ENCODE peak calls at places on chromosomes 7 and 10, in five cellular contexts. One of them, this sample, is unnamed.
A peak's percentile ranks its signal among the peaks of the same experiment; 100 is the strongest.

GRCh38 chr10:11104772-11105675 is 87.4 kb downstream of the CELF2 start:
- DNase-seq in HepG2: no peak
- DNase-seq in K562: peak; percentile 11
- DNase-seq in H1: no peak
- DNase-seq in GM12878: no peak
- DNase-seq in this sample: no peak

GRCh38 chr10:124736491-124737136 is 7.6 kb downstream of the FAM53B start:
- DNase-seq in HepG2: peak; percentile 32
- DNase-seq in K562: no peak
- DNase-seq in H1: peak; percentile 57
- DNase-seq in GM12878: no peak
- DNase-seq in this sample: no peak

GRCh38 chr7:134710511-134710853 is 63.8 kb downstream of the BPGM start:
- DNase-seq in HepG2: no peak
- DNase-seq in K562: no peak
- DNase-seq in H1: no peak
- DNase-seq in GM12878: no peak
- DNase-seq in this sample: no peak

GRCh38 chr7:134948736-134949135 is 37.6 kb upstream of the AGBL3 start:
- DNase-seq in HepG2: no peak
- DNase-seq in K562: no peak
- DNase-seq in H1: no peak
- DNase-seq in GM12878: no peak
- DNase-seq in this sample: no peak

GRCh38 chr7:15891151-15891842 is 204.8 kb upstream of the MEOX2 start:
- DNase-seq in HepG2: no peak
- DNase-seq in K562: no peak
- DNase-seq in H1: no peak
- DNase-seq in GM12878: no peak
- DNase-seq in this sample: no peak

GRCh38 chr7:7214398-7215347 is 32.3 kb downstream of the C1GALT1 start:
- DNase-seq in HepG2: no peak
- DNase-seq in K562: no peak
- DNase-seq in H1: no peak
- DNase-seq in GM12878: no peak
- DNase-seq in this sample: no peak

GRCh38 chr7:93958651-93959050 is 37.1 kb downstream of the GNG11 start:
- DNase-seq in HepG2: no peak
- DNase-seq in K562: no peak
- DNase-seq in H1: no peak
- DNase-seq in GM12878: no peak
- DNase-seq in this sample: no peak

GRCh38 chr10:61836888-61837747 is 64.4 kb upstream of the ARID5B start:
- DNase-seq in HepG2: peak; percentile 90
- DNase-seq in K562: no peak
- DNase-seq in H1: no peak
- DNase-seq in GM12878: no peak
- DNase-seq in this sample: peak; percentile 77

GRCh38 chr10:25047902-25048301 is 31.5 kb downstream of the THNSL1 start:
- DNase-seq in HepG2: no peak
- DNase-seq in K562: no peak
- DNase-seq in H1: no peak
- DNase-seq in GM12878: no peak
- DNase-seq in this sample: no peak

GRCh38 chr7:80136276-80137045 is 1.8 kb downstream of the GNAI1 start:
- DNase-seq in HepG2: no peak
- DNase-seq in K562: no peak
- DNase-seq in H1: no peak
- DNase-seq in GM12878: no peak
- DNase-seq in this sample: no peak

GRCh38 chr10:46551701-46552525 is 4.5 kb downstream of the GPRIN2 start:
- DNase-seq in HepG2: no peak
- DNase-seq in K562: no peak
- DNase-seq in H1: peak; percentile 39
- DNase-seq in GM12878: no peak
- DNase-seq in this sample: no peak

GRCh38 chr7:134696261-134696660 is 49.6 kb downstream of the BPGM start:
- DNase-seq in HepG2: no peak
- DNase-seq in K562: no peak
- DNase-seq in H1: no peak
- DNase-seq in GM12878: no peak
- DNase-seq in this sample: no peak

GRCh38 chr10:20535846-20536245 is 361.3 kb downstream of the NEBL start:
- DNase-seq in HepG2: no peak
- DNase-seq in K562: no peak
- DNase-seq in H1: no peak
- DNase-seq in GM12878: no peak
- DNase-seq in this sample: no peak

GRCh38 chr7:68246189-68246633 is 1249.6 kb downstream of the TYW1 start:
- DNase-seq in HepG2: no peak
- DNase-seq in K562: no peak
- DNase-seq in H1: peak; percentile 57
- DNase-seq in GM12878: no peak
- DNase-seq in this sample: no peak

GRCh38 chr7:70259497-70259896 is 661.2 kb downstream of the AUTS2 start:
- DNase-seq in HepG2: no peak
- DNase-seq in K562: no peak
- DNase-seq in H1: no peak
- DNase-seq in GM12878: no peak
- DNase-seq in this sample: no peak

GRCh38 chr10:59830601-59831259 is 75.6 kb downstream of the CCDC6 start:
- DNase-seq in HepG2: peak; percentile 38
- DNase-seq in K562: peak; percentile 77
- DNase-seq in H1: peak; percentile 70
- DNase-seq in GM12878: no peak
- DNase-seq in this sample: peak; percentile 34

GRCh38 chr7:24283559-24283899 is 461 bp upstream of the NPY start:
- DNase-seq in HepG2: no peak
- DNase-seq in K562: no peak
- DNase-seq in H1: peak; percentile 68
- DNase-seq in GM12878: no peak
- DNase-seq in this sample: no peak

GRCh38 chr7:80150621-80151273 is 16.1 kb downstream of the GNAI1 start:
- DNase-seq in HepG2: no peak
- DNase-seq in K562: no peak
- DNase-seq in H1: no peak
- DNase-seq in GM12878: no peak
- DNase-seq in this sample: no peak

GRCh38 chr10:27504897-27505457 is 873 bp downstream of the RAB18 start:
- DNase-seq in HepG2: no peak
- DNase-seq in K562: peak; percentile 14
- DNase-seq in H1: no peak
- DNase-seq in GM12878: no peak
- DNase-seq in this sample: no peak

GRCh38 chr7:128100949-128101713 is 69.9 kb upstream of the LRRC4 start:
- DNase-seq in HepG2: no peak
- DNase-seq in K562: no peak
- DNase-seq in H1: no peak
- DNase-seq in GM12878: no peak
- DNase-seq in this sample: no peak

GRCh38 chr7:7970620-7971307 is 2.2 kb downstream of the GLCCI1 start:
- DNase-seq in HepG2: no peak
- DNase-seq in K562: no peak
- DNase-seq in H1: no peak
- DNase-seq in GM12878: no peak
- DNase-seq in this sample: no peak

GRCh38 chr10:106082865-106083264 is 1081.6 kb downstream of the SORCS1 start:
- DNase-seq in HepG2: no peak
- DNase-seq in K562: no peak
- DNase-seq in H1: no peak
- DNase-seq in GM12878: no peak
- DNase-seq in this sample: no peak

GRCh38 chr7:2687338-2687869 is 598 bp upstream of the AMZ1 start:
- DNase-seq in HepG2: no peak
- DNase-seq in K562: no peak
- DNase-seq in H1: peak; percentile 55
- DNase-seq in GM12878: no peak
- DNase-seq in this sample: no peak
- TF ChIP-seq ATF3 in HepG2: no peak
- TF ChIP-seq ATF3 in K562: no peak
- TF ChIP-seq ATF3 in H1: no peak
- TF ChIP-seq ATF3 in GM12878: no peak
- TF ChIP-seq ATF3 in this sample: no peak

GRCh38 chr7:25844109-25844915 is 307.7 kb upstream of the NFE2L3 start:
- DNase-seq in HepG2: no peak
- DNase-seq in K562: no peak
- DNase-seq in H1: no peak
- DNase-seq in GM12878: no peak
- DNase-seq in this sample: no peak
- H3K27ac ChIP-seq in HepG2: no peak overlapping the region
- H3K27ac ChIP-seq in K562: no peak overlapping the region
- H3K27ac ChIP-seq in H1: no peak overlapping the region
- H3K27ac ChIP-seq in GM12878: no peak overlapping the region
- H3K27ac ChIP-seq in this sample: no peak overlapping the region

DNA sequence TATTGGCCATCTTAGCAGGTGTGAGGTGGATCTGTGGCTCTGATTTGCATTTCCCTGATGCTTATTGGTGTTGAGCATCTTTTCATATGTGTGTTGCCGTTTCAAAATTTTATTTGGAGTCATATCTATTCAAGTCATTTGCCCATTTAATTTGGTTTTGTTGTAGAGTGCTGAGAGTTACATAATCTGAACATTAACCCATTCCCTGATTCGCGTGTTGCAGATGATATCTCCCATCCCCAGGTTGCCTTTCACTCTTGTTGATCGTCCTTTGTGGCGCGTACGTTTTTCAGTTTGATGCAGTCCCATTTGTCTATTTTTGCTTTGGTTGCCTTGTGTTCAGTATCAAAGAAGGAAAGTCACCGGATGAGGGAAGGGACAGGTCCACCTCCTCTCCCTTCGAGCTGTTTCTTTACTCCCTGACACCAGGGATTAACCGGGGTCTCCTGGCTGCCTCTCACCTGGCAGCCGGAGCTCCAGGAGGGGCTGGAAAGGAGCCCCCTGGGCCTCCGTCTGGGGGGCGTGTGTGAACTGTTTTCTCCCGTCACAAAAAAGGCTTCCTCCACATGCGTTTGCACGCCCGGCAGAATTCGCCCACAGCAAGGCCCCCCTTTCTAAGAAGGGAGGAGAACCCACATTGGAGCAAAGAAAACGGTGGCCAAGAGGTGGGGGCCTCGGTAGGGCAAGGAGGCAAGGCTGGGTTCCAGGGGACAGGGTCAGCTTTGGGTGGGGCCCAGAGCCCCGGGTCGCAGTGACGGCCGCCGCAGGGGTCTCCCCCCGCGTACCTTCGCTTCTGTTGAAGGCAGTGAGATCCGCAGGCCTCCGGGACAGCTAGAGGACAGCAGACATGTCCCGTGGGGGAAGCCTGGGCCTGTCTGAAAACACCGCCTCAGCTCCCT is 8.3 kb downstream of the MNX1 start:
- DNase-seq in HepG2: no peak
- DNase-seq in K562: no peak
- DNase-seq in H1: peak; percentile 43
- DNase-seq in GM12878: no peak
- DNase-seq in this sample: no peak
- TF ChIP-seq EZH2 in HepG2: no peak
- TF ChIP-seq EZH2 in K562: no peak
- TF ChIP-seq EZH2 in H1: peak; percentile 85
- TF ChIP-seq EZH2 in GM12878: no peak
- TF ChIP-seq EZH2 in this sample: no peak

GRCh38 chr7:101597941-101598340 is 31.2 kb downstream of the MYL10 start:
- DNase-seq in HepG2: peak; percentile 16
- DNase-seq in K562: no peak
- DNase-seq in H1: no peak
- DNase-seq in GM12878: no peak
- DNase-seq in this sample: no peak

GRCh38 chr7:101598422-101598957 is 30.6 kb downstream of the MYL10 start:
- DNase-seq in HepG2: peak; percentile 89
- DNase-seq in K562: no peak
- DNase-seq in H1: no peak
- DNase-seq in GM12878: no peak
- DNase-seq in this sample: peak; percentile 87

GRCh38 chr7:101599787-101600186 is 29.3 kb downstream of the MYL10 start:
- DNase-seq in HepG2: no peak
- DNase-seq in K562: no peak
- DNase-seq in H1: no peak
- DNase-seq in GM12878: no peak
- DNase-seq in this sample: no peak

GRCh38 chr7:101596898-101597297 is 32.2 kb downstream of the MYL10 start:
- DNase-seq in HepG2: no peak
- DNase-seq in K562: no peak
- DNase-seq in H1: no peak
- DNase-seq in GM12878: no peak
- DNase-seq in this sample: no peak

GRCh38 chr7:101598981-101599681 is 30.0 kb downstream of the MYL10 start:
- DNase-seq in HepG2: peak; percentile 17
- DNase-seq in K562: no peak
- DNase-seq in H1: no peak
- DNase-seq in GM12878: no peak
- DNase-seq in this sample: no peak
- TF ChIP-seq ATF3 in HepG2: no peak
- TF ChIP-seq ATF3 in K562: no peak
- TF ChIP-seq ATF3 in H1: no peak
- TF ChIP-seq ATF3 in GM12878: no peak
- TF ChIP-seq ATF3 in this sample: no peak

GRCh38 chr7:100678291-100678984 is 4.9 kb downstream of the GNB2 start:
- DNase-seq in HepG2: no peak
- DNase-seq in K562: peak; percentile 38
- DNase-seq in H1: peak; percentile 59
- DNase-seq in GM12878: no peak
- DNase-seq in this sample: no peak
- H3K27ac ChIP-seq in HepG2: no peak overlapping the region
- H3K27ac ChIP-seq in K562: no peak overlapping the region
- H3K27ac ChIP-seq in H1: no peak overlapping the region
- H3K27ac ChIP-seq in GM12878: no peak overlapping the region
- H3K27ac ChIP-seq in this sample: no peak overlapping the region

GRCh38 chr10:42754155-42755027 is 28.2 kb upstream of the BMS1 start:
- DNase-seq in HepG2: no peak
- DNase-seq in K562: peak; percentile 48
- DNase-seq in H1: peak; percentile 75
- DNase-seq in GM12878: no peak
- DNase-seq in this sample: no peak
- TF ChIP-seq EZH2 in HepG2: no peak
- TF ChIP-seq EZH2 in K562: no peak
- TF ChIP-seq EZH2 in H1: peak; percentile 71
- TF ChIP-seq EZH2 in GM12878: no peak
- TF ChIP-seq EZH2 in this sample: no peak

DNA sequence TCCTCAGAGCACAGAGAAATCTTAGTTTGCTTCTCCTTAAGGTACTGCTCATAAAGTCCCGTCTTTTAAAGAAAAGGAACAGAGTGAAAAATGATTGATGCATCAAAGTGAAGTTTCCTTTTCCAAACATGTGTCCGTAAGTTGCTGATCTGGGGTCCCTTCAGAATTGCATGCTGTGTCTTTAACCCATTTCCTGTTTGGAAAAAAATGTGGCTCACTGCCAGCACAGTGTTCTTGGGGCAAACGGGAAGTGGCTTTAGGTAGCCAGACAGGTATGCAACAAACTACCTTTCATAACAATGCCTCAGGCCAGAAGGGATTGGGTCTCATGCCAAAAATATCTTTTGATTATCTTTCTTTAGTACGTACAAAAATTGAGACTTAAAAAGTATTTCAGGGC is 50.9 kb downstream of the TFAM start:
- DNase-seq in HepG2: no peak
- DNase-seq in K562: no peak
- DNase-seq in H1: no peak
- DNase-seq in GM12878: no peak
- DNase-seq in this sample: peak; percentile 72
- TF ChIP-seq ATF3 in HepG2: no peak
- TF ChIP-seq ATF3 in K562: no peak
- TF ChIP-seq ATF3 in H1: no peak
- TF ChIP-seq ATF3 in GM12878: no peak
- TF ChIP-seq ATF3 in this sample: no peak

This sample was measured in HCT116.